ENCODE peak calls at places on chromosomes 1 and 21, in four cellular contexts. One of them, this sample, is unnamed.

GRCh38 chr1:172406968-172407367 is 13.5 kb upstream of the C1orf105 start:
- DNase-seq in GM23338: no peak
- DNase-seq in fibroblast of lung: no peak
- DNase-seq in GM23248: no peak
- DNase-seq in this sample: no peak

GRCh38 chr21:38702196-38702595 is 103.5 kb upstream of the ETS2 start:
- DNase-seq in GM23338: no peak
- DNase-seq in GM23248: no peak
- DNase-seq in fibroblast of lung: no peak
- DNase-seq in this sample: no peak

GRCh38 chr1:22500476-22500875 is 48.8 kb downstream of the ZBTB40 start:
- DNase-seq in fibroblast of lung: peak
- DNase-seq in GM23338: no peak
- DNase-seq in GM23248: peak
- DNase-seq in this sample: peak

GRCh38 chr1:58768332-58768731 is 15.5 kb downstream of the JUN start:
- DNase-seq in fibroblast of lung: no peak
- DNase-seq in GM23338: no peak
- DNase-seq in GM23248: no peak
- DNase-seq in this sample: no peak

GRCh38 chr21:26162081-26162480 is 8.5 kb downstream of the APP start:
- DNase-seq in GM23248: no peak
- DNase-seq in GM23338: no peak
- DNase-seq in fibroblast of lung: no peak
- DNase-seq in this sample: no peak

GRCh38 chr1:202680586-202681352 is 29.5 kb downstream of the SYT2 start:
- DNase-seq in GM23248: no peak
- DNase-seq in fibroblast of lung: no peak
- DNase-seq in GM23338: peak
- DNase-seq in this sample: no peak

GRCh38 chr1:230124187-230125128 is 57.4 kb downstream of the GALNT2 start:
- DNase-seq in fibroblast of lung: peak
- DNase-seq in GM23338: no peak
- DNase-seq in GM23248: no peak
- DNase-seq in this sample: no peak

GRCh38 chr1:230754831-230755230 is 7.6 kb downstream of the CAPN9 start:
- DNase-seq in fibroblast of lung: peak
- DNase-seq in GM23338: no peak
- DNase-seq in GM23248: peak
- DNase-seq in this sample: no peak

GRCh38 chr21:29145354-29145782 is 14.9 kb downstream of the MAP3K7CL start:
- DNase-seq in fibroblast of lung: peak
- DNase-seq in GM23338: no peak
- DNase-seq in GM23248: peak
- DNase-seq in this sample: peak

GRCh38 chr1:48817505-48818114 is 40.9 kb upstream of the BEND5 start:
- DNase-seq in GM23338: peak
- DNase-seq in GM23248: peak
- DNase-seq in fibroblast of lung: peak
- DNase-seq in this sample: peak

GRCh38 chr1:153525088-153525713 is 10.6 kb downstream of the S100A6 start:
- DNase-seq in GM23338: no peak
- DNase-seq in fibroblast of lung: peak
- DNase-seq in GM23248: peak
- DNase-seq in this sample: no peak

GRCh38 chr1:19739628-19740027 is 60.1 kb downstream of the TMCO4 start:
- DNase-seq in GM23338: no peak
- DNase-seq in GM23248: no peak
- DNase-seq in fibroblast of lung: no peak
- DNase-seq in this sample: no peak

GRCh38 chr1:12063141-12064072 is at the start of gene TNFRSF8:
- DNase-seq in fibroblast of lung: peak
- DNase-seq in GM23338: peak
- DNase-seq in GM23248: peak
- DNase-seq in this sample: peak

GRCh38 chr1:234206651-234207284 is 166.5 kb upstream of the COA6 start:
- DNase-seq in fibroblast of lung: peak
- DNase-seq in GM23248: peak
- DNase-seq in GM23338: no peak
- DNase-seq in this sample: no peak

GRCh38 chr1:33074193-33074945 is 6.6 kb upstream of the AZIN2 start:
- DNase-seq in GM23248: no peak
- DNase-seq in GM23338: no peak
- DNase-seq in fibroblast of lung: no peak
- DNase-seq in this sample: no peak

GRCh38 chr1:64246294-64246917 is 43.0 kb downstream of the UBE2U start:
- DNase-seq in fibroblast of lung: peak
- DNase-seq in GM23338: peak
- DNase-seq in GM23248: peak
- DNase-seq in this sample: peak

GRCh38 chr1:230071316-230071715 is 4.3 kb downstream of the GALNT2 start:
- DNase-seq in fibroblast of lung: no peak
- DNase-seq in GM23248: no peak
- DNase-seq in GM23338: no peak
- DNase-seq in this sample: no peak

GRCh38 chr1:115192200-115192767 is 103.0 kb upstream of the TSPAN2 start:
- DNase-seq in fibroblast of lung: peak
- DNase-seq in GM23338: no peak
- DNase-seq in GM23248: peak
- DNase-seq in this sample: no peak

GRCh38 chr1:203166192-203166940 is 9.3 kb downstream of the MYBPH start:
- DNase-seq in GM23338: no peak
- DNase-seq in fibroblast of lung: no peak
- DNase-seq in GM23248: no peak
- DNase-seq in this sample: no peak

GRCh38 chr1:170698711-170699275 is 34.9 kb downstream of the PRRX1 start:
- DNase-seq in GM23248: peak
- DNase-seq in fibroblast of lung: peak
- DNase-seq in GM23338: peak
- DNase-seq in this sample: no peak

GRCh38 chr1:75548721-75549480 is 62.0 kb downstream of the SLC44A5 start:
- DNase-seq in fibroblast of lung: peak
- DNase-seq in GM23338: no peak
- DNase-seq in GM23248: no peak
- DNase-seq in this sample: no peak

GRCh38 chr1:219533280-219533679 is 79.6 kb downstream of the ZC3H11B start:
- DNase-seq in GM23248: peak
- DNase-seq in GM23338: no peak
- DNase-seq in fibroblast of lung: peak
- DNase-seq in this sample: peak

GRCh38 chr21:39016740-39017315 is 166.4 kb downstream of the PSMG1 start:
- DNase-seq in GM23248: no peak
- DNase-seq in GM23338: no peak
- DNase-seq in fibroblast of lung: no peak
- DNase-seq in this sample: no peak

GRCh38 chr1:40096646-40096976 is 441 bp downstream of the PPT1 start:
- DNase-seq in fibroblast of lung: no peak
- DNase-seq in GM23248: no peak
- DNase-seq in GM23338: no peak
- DNase-seq in this sample: no peak

GRCh38 chr1:48493970-48494769 is 22.2 kb upstream of the SPATA6 start:
- DNase-seq in GM23248: peak
- DNase-seq in GM23338: peak
- DNase-seq in fibroblast of lung: peak
- DNase-seq in this sample: peak

GRCh38 chr1:41192456-41193188 is 49.5 kb downstream of the SCMH1 start:
- DNase-seq in GM23248: no peak
- DNase-seq in fibroblast of lung: no peak
- DNase-seq in GM23338: peak
- DNase-seq in this sample: no peak

GRCh38 chr21:37868896-37869295 is 47.4 kb downstream of the KCNJ6 start:
- DNase-seq in GM23338: no peak
- DNase-seq in GM23248: peak
- DNase-seq in fibroblast of lung: peak
- DNase-seq in this sample: no peak

DNA sequence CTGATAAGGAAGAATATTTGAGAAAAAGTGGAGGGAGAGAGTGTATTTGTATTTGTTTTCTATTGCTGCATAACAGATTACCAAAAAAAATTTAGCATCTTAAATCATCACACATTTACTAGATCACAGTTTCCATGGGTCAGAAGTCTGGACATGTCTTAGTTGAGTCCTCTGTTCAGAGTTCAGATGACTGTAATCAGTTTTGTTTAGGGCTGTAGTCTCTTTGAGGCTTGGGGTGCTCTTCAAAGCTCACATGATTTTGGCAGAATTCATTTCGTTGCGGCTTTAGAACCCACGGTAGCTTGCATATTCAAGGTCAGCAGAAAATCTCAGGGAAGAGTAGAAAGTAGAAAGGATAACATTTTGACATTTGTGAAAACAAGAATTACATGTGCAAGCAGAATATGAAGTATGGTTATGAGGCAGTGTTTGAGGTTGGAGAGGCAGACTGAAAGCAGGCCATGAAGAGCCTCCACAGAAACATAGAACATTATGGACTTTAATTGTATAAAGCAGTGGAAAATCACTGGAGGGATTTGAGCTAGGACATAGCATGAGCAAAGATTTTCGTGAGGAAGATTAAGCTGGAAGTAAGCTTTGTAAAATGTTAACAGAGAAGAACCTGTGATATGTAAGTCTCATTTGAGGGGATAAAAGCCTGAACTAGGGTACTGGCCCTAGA is 110.6 kb upstream of the GPR52 start:
- DNase-seq in fibroblast of lung: no peak
- DNase-seq in GM23338: no peak
- DNase-seq in GM23248: no peak
- DNase-seq in this sample: no peak
- H3K27ac ChIP-seq in fibroblast of lung: no peak
- H3K27ac ChIP-seq in GM23338: no peak
- H3K27ac ChIP-seq in GM23248: no peak
- H3K27ac ChIP-seq in this sample: no peak

DNA sequence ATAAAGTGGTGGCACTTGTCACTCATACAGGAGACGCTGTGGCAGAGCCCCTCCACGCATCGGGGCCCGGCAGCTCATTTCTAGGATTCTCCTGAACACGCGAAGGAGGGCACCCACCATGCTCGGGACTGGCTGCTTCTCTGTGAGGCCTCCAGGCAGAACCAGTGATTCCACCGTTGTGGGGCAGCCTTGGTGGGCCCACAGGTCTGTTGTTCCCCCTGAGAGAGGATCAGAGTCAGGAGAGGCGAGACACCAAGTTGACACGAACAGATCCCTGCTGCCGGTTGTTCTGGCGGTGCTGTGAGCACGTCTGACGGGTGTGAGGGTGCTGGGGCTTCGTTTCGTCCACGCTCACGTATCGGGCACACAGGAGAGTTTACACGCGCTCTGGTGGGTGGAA is 26.6 kb downstream of the PRKCZ start:
- DNase-seq in GM23338: no peak
- DNase-seq in GM23248: no peak
- DNase-seq in fibroblast of lung: no peak
- DNase-seq in this sample: no peak
- TF ChIP-seq EZH2 in GM23338: no peak
- TF ChIP-seq EZH2 in GM23248: no peak
- TF ChIP-seq EZH2 in fibroblast of lung: no peak
- TF ChIP-seq EZH2 in this sample: no peak

DNA sequence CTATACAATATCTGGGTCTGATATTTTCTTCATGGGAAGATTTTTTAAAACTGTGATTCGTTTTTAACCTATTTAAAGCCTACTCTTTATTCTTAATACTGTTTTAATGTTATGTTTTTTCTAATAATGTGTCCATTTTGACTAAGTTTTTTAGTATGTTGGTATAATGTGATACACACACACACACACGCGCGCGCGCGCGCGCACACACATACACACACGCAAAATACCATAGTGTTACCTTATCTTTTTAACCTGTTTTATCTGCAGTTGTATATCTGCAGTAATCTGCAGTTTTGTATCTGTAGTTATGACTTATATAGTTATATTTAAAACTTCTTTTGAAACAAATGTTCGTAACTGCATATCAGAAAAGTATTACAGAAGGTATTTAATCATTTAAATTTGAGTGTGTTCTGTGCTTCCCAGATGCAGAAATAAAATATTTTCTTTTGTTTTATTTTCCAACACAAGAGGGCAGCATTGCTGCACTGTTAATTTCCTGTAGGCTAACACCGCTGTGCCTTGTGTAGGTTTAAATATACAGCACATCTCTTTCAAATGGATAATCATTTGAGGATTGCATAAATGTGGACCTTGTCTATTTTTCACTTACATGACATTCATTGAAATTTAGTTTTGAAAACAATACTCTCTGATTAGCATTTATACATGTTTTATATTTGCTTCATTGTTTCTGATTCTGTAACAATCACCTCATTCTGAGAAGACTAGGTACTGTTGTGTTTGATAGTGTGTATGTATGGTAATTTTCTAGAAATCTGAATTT is 166.1 kb downstream of the PDE4B start:
- DNase-seq in GM23338: peak
- DNase-seq in fibroblast of lung: peak
- DNase-seq in GM23248: peak
- DNase-seq in this sample: peak
- H3K27ac ChIP-seq in GM23338: no peak
- H3K27ac ChIP-seq in fibroblast of lung: no peak
- H3K27ac ChIP-seq in GM23248: no peak
- H3K27ac ChIP-seq in this sample: no peak

GRCh38 chr1:244375061-244375460 is 76.6 kb downstream of the ADSS2 start:
- DNase-seq in GM23338: no peak
- DNase-seq in GM23248: no peak
- DNase-seq in fibroblast of lung: no peak
- DNase-seq in this sample: no peak

GRCh38 chr1:244368279-244368678 is 83.4 kb downstream of the ADSS2 start:
- DNase-seq in fibroblast of lung: no peak
- DNase-seq in GM23248: no peak
- DNase-seq in GM23338: no peak
- DNase-seq in this sample: no peak

GRCh38 chr1:244370060-244370637 is 81.6 kb downstream of the ADSS2 start:
- DNase-seq in GM23248: no peak
- DNase-seq in GM23338: no peak
- DNase-seq in fibroblast of lung: no peak
- DNase-seq in this sample: no peak

GRCh38 chr1:244369256-244370057 is 82.3 kb downstream of the ADSS2 start:
- DNase-seq in GM23248: no peak
- DNase-seq in GM23338: peak
- DNase-seq in fibroblast of lung: no peak
- DNase-seq in this sample: no peak

DNA sequence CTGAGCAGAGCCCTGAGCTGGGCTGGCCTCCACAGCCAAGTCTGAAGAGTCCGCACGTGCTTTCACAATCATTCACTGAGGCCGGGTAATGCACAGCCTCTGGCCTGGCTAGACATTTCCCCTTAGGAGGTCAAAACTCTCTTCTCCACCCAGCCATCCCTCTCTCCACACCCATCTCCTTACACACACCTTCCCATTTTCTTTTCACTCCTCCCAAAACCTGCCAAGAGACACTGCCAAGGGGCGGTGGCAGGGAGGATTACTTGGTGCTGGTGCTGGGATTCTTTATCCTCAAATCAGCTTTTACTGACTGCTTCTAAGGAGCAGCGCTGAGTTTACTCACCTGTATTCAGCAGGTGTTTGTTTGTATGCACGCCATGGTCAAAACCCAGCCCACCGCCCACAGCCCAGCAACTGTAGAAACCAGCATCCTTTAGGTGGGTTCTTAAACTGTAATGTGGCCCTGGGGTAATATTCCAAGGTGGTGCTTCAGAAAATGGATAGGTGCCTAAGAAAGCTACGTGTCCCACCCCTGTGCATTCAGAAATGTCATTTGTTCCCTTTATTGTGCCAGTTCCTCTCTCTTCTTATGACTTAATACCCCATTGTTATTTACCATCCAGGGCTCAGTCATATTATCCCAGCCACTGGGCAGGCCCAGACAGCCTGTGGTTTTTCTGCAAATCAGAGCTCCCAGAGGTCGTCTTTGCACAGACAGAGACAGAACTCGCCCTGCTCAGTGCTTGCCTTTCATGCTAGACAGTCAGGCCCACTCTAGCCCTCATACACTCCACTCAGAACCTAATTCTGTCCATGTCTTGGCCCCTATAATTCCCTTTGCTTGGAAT is 80.2 kb downstream of the ADSS2 start:
- DNase-seq in fibroblast of lung: no peak
- DNase-seq in GM23248: no peak
- DNase-seq in GM23338: no peak
- DNase-seq in this sample: no peak
- TF ChIP-seq EZH2 in fibroblast of lung: no peak
- TF ChIP-seq EZH2 in GM23248: no peak
- TF ChIP-seq EZH2 in GM23338: no peak
- TF ChIP-seq EZH2 in this sample: no peak

This sample was measured in A673.